ENCODE peak calls at places on chromosomes 6 and 20, in six cellular contexts. P, U, Z, S, Y and I are unnamed samples.

GRCh38 chr20:50992733-50993457 is 30.0 kb downstream of the KCNG1 start:
- DNase-seq in S (peak; percentile 17), Y (peak; percentile 89), P (peak; percentile 61), U (peak; percentile 53), Z (peak; percentile 72), I (peak; percentile 95)

GRCh38 chr20:25525857-25526256 is 59.5 kb downstream of the NINL start:
- DNase-seq in Z (no peak), Y (peak; percentile 97), S (no peak), P (peak; percentile 99), U (no peak), I (no peak)

GRCh38 chr6:85864453-85865401 is 222.0 kb upstream of the SYNCRIP start:
- DNase-seq in U (no peak), S (no peak), Z (no peak), P (no peak), Y (peak; percentile 38), I (peak; percentile 46)

GRCh38 chr6:55528624-55529023 is 50.4 kb downstream of the HMGCLL1 start:
- DNase-seq in S (peak; percentile 5), P (peak; percentile 10), Y (peak; percentile 43), Z (peak; percentile 78), U (no peak), I (peak; percentile 75)

GRCh38 chr6:56977192-56977591 is 22.3 kb downstream of the BEND6 start:
- DNase-seq in Z (no peak), U (no peak), S (no peak), P (no peak), Y (no peak), I (no peak)

GRCh38 chr20:6837730-6838129 is 70.2 kb downstream of the BMP2 start:
- DNase-seq in P (no peak), U (no peak), Y (no peak), Z (no peak), S (no peak), I (no peak)

GRCh38 chr6:39361657-39362486 is 39.4 kb upstream of the KCNK16 start:
- DNase-seq in P (peak; percentile 37), U (peak; percentile 59), S (no peak), Y (peak; percentile 45), Z (peak; percentile 69), I (peak; percentile 84)

GRCh38 chr20:59010321-59010994 is 3.4 kb upstream of the CTSZ start:
- DNase-seq in P (peak; percentile 36), Z (no peak), S (no peak), Y (no peak), U (no peak), I (no peak)

GRCh38 chr6:145756170-145756662 is 20.9 kb upstream of the EPM2A start:
- DNase-seq in Z (no peak), P (peak; percentile 88), S (no peak), U (peak; percentile 51), Y (no peak), I (no peak)

GRCh38 chr20:51318058-51318960 is 224.2 kb downstream of the NFATC2 start:
- DNase-seq in S (no peak), Z (no peak), P (no peak), Y (peak; percentile 47), U (peak; percentile 30), I (peak; percentile 90)

GRCh38 chr6:2684059-2684749 is 66.5 kb downstream of the MYLK4 start:
- DNase-seq in S (no peak), Z (no peak), Y (no peak), U (no peak), P (peak; percentile 71), I (no peak)

GRCh38 chr6:138287144-138287955 is 69.1 kb upstream of the PBOV1 start:
- DNase-seq in P (peak; percentile 21), U (peak; percentile 36), Z (peak; percentile 66), S (no peak), Y (peak; percentile 58), I (peak; percentile 83)

GRCh38 chr6:81265106-81265505 is 487.4 kb downstream of the TENT5A start:
- DNase-seq in Y (peak; percentile 7), S (no peak), P (peak; percentile 39), Z (no peak), U (no peak), I (no peak)

GRCh38 chr20:21129861-21130260 is 4.0 kb downstream of the KIZ start:
- DNase-seq in Y (no peak), S (no peak), P (no peak), Z (no peak), U (no peak), I (no peak)

GRCh38 chr6:112626468-112627082 is 279.4 kb downstream of the RFPL4B start:
- DNase-seq in S (no peak), U (no peak), Z (no peak), P (peak; percentile 71), Y (peak; percentile 10), I (no peak)

GRCh38 chr6:167683028-167683862 is 143.5 kb upstream of the AFDN start:
- DNase-seq in Z (no peak), Y (peak; percentile 100), P (peak; percentile 90), U (no peak), S (no peak), I (no peak)

GRCh38 chr6:2855061-2855519 is 13.4 kb upstream of the SERPINB1 start:
- DNase-seq in S (no peak), U (no peak), P (no peak), Z (no peak), Y (no peak), I (no peak)

GRCh38 chr6:431986-432385 is 40.4 kb downstream of the IRF4 start:
- DNase-seq in P (peak; percentile 12), Y (no peak), Z (no peak), S (no peak), U (no peak), I (no peak)

GRCh38 chr6:62283828-62284411 is 2.1 kb downstream of the KHDRBS2 start:
- DNase-seq in Y (peak; percentile 50), S (no peak), Z (peak; percentile 36), P (no peak), U (no peak), I (peak; percentile 88)

GRCh38 chr20:6714202-6714800 is 53.2 kb upstream of the BMP2 start:
- DNase-seq in S (no peak), Z (no peak), U (no peak), Y (no peak), P (no peak), I (no peak)

GRCh38 chr6:165232277-165232654 is 77.1 kb downstream of the C6orf118 start:
- DNase-seq in Y (no peak), U (no peak), P (no peak), S (no peak), Z (no peak), I (no peak)

GRCh38 chr6:111589366-111589765 is 16.3 kb downstream of the TRAF3IP2 start:
- DNase-seq in Z (no peak), Y (peak; percentile 44), P (peak; percentile 94), S (no peak), U (no peak), I (no peak)

GRCh38 chr6:85323435-85324040 is 126.3 kb upstream of the NT5E start:
- DNase-seq in S (peak; percentile 25), P (peak; percentile 46), Z (peak; percentile 72), U (peak; percentile 83), Y (peak; percentile 72), I (peak; percentile 94)

GRCh38 chr6:10719386-10720228 is 3.3 kb upstream of the TMEM14C start:
- DNase-seq in U (peak; percentile 69), S (no peak), Z (peak; percentile 31), Y (peak; percentile 72), P (no peak), I (peak; percentile 54)

GRCh38 chr20:58868795-58869194 is 16.3 kb downstream of the GNAS start:
- DNase-seq in Z (no peak), P (no peak), U (no peak), Y (no peak), S (no peak), I (no peak)

GRCh38 chr6:42742116-42742894 is 3.6 kb downstream of the TBCC start:
- DNase-seq in Z (no peak), U (no peak), P (peak; percentile 81), Y (no peak), S (no peak), I (peak; percentile 94)

DNA sequence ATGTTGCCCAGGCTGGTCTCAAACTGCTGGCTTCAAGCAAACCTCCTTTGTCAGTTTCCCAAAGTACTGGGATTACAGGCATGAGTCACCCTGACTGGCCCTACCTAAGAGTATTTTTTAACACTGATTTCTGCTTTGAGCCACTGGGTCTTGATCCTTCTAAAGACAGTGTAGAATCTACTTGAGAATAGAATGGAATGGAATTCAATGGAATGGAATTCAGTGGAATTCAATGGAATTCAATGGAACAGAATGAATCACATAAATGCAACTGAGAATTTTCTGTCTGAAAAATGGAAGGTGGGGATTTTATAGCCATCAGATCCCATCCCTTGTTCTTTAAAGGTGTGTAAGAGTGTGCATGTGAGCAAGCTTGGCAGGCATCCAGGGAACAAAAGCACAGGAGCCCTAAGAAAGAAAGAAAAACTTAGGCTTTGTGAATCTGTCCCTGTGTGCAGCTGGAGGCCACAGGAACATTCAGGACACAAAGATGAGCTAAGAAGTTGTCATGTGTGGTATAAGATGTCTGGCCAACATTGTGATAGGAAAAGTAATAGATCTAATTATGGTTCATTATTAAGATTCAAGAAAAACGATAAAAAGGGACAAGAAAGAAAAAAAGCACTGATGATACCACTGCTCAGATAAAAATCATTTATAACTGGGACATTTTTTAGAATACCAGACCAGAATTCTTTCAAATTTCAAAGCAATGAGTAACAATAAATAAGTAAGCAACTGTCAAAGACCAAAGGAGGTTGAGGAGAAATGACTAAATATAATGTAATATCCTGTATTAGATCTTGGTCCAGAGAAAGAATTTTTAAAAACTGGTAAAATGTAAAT is 681.0 kb upstream of the GJE1 start:
- DNase-seq in S (no peak), Z (no peak), Y (no peak), P (peak; percentile 81), U (no peak), I (no peak)
- H3K4me2 ChIP-seq in S (no peak overlapping the region), Z (no peak overlapping the region), Y (no peak overlapping the region), P (peak overlapping the region; percentile 61), U (no peak overlapping the region), I (no peak overlapping the region)

DNA sequence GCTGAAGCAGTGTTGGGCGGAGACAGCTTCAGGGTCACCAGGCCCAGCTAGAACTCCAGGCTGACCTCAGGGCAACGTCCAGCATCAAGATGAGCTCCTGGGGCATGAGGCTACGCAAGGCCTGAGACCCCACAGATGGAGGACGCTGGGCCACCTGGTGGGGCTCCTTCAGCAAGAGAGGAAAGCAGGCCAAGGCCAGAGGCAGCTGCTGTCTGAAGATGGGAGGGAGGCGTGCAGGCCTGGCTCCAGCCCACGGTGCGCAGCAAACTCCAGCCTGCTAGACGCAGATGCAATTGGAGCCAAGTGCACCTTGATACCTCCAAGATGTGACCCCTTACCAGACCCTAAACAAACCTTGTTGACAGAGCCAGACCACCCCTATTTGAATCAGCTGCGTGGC is 220.9 kb upstream of the RREB1 start:
- DNase-seq in S (no peak), Z (no peak), Y (no peak), P (no peak), U (no peak), I (no peak)
- H2AFZ ChIP-seq in S (no peak overlapping the region), Z (no peak overlapping the region), Y (no peak overlapping the region), P (no peak overlapping the region), U (no peak overlapping the region), I (no peak overlapping the region)

GRCh38 chr6:35494161-35494563 is 2.7 kb downstream of the TEAD3 start:
- DNase-seq in Y (no peak), S (no peak), Z (no peak), P (no peak), U (no peak), I (no peak)
- H3K9ac ChIP-seq in Y (no peak overlapping the region), S (no peak overlapping the region), Z (no peak overlapping the region), P (peak overlapping the region; percentile 10), U (no peak overlapping the region), I (no peak overlapping the region)

GRCh38 chr6:13367396-13367795 is 39.1 kb upstream of the TBC1D7 start:
- DNase-seq in P (no peak), S (no peak), Z (no peak), Y (no peak), U (no peak), I (no peak)
- H3K4me2 ChIP-seq in P (no peak overlapping the region), S (no peak overlapping the region), Z (no peak overlapping the region), Y (no peak overlapping the region), U (no peak overlapping the region), I (no peak overlapping the region)

GRCh38 chr6:35954335-35954734 is 33.4 kb upstream of the SRPK1 start:
- DNase-seq in Y (no peak), S (no peak), U (no peak), P (no peak), Z (no peak), I (no peak)
- H2AFZ ChIP-seq in Y (no peak overlapping the region), S (no peak overlapping the region), U (no peak overlapping the region), P (no peak overlapping the region), Z (no peak overlapping the region), I (no peak overlapping the region)